ENCODE peak calls at places on chromosomes 1 and 21, in seven cellular contexts. S is transverse colon, U is A549, P is upper lobe of left lung, T is SK-N-SH, Z is sigmoid colon, K is H1. M is an unnamed sample.

GRCh38 chr1:158126425-158126824 is 54.3 kb upstream of the CD1D start:
- DNase-seq in S (peak; percentile 46), P (no peak), K (no peak), U (no peak), Z (no peak), T (no peak), M (no peak)

GRCh38 chr1:183548136-183548535 is 42.1 kb downstream of the NCF2 start:
- DNase-seq in K (no peak), T (no peak), P (peak; percentile 37), S (no peak), U (no peak), Z (no peak), M (no peak)

GRCh38 chr1:22835920-22836319 is 125.3 kb downstream of the EPHB2 start:
- DNase-seq in S (no peak), U (no peak), P (no peak), K (no peak), Z (no peak), T (no peak), M (no peak)

GRCh38 chr1:107135466-107135865 is 5.4 kb upstream of the NTNG1 start:
- DNase-seq in U (no peak), S (no peak), P (no peak), Z (no peak), T (no peak), K (peak; percentile 71), M (no peak)

GRCh38 chr1:17725084-17725718 is 29.9 kb upstream of the ACTL8 start:
- DNase-seq in Z (no peak), T (no peak), K (no peak), P (no peak), U (no peak), S (no peak), M (no peak)

GRCh38 chr1:241235236-241235897 is 121.6 kb downstream of the RGS7 start:
- DNase-seq in T (peak; percentile 34), U (no peak), K (no peak), P (no peak), Z (no peak), S (no peak), M (no peak)

GRCh38 chr1:104945406-104945805 is 1195.7 kb downstream of the AMY1C start:
- DNase-seq in K (no peak), U (no peak), Z (no peak), S (no peak), P (no peak), T (no peak), M (no peak)

GRCh38 chr1:89166705-89167104 is 9.1 kb downstream of the GBP7 start:
- DNase-seq in K (no peak), Z (no peak), S (no peak), T (no peak), U (no peak), P (no peak), M (no peak)

GRCh38 chr1:243549791-243550190 is 293.9 kb downstream of the SDCCAG8 start:
- DNase-seq in U (no peak), K (no peak), T (no peak), P (no peak), Z (no peak), S (no peak), M (no peak)

GRCh38 chr1:239250353-239251035 is 135.9 kb upstream of the CHRM3 start:
- DNase-seq in K (no peak), Z (no peak), S (no peak), P (no peak), U (peak; percentile 27), T (no peak), M (no peak)

GRCh38 chr1:17200246-17200645 is 4.7 kb upstream of the PADI1 start:
- DNase-seq in K (no peak), T (no peak), P (no peak), S (no peak), U (no peak), Z (no peak), M (no peak)

GRCh38 chr1:30982937-30983336 is 74.4 kb upstream of the SDC3 start:
- DNase-seq in U (no peak), P (no peak), K (no peak), S (no peak), Z (no peak), T (no peak), M (no peak)
- TF ChIP-seq EP300 in U (no peak), P (no peak), K (no peak), S (no peak), Z (no peak), T (no peak), M (no peak)

DNA sequence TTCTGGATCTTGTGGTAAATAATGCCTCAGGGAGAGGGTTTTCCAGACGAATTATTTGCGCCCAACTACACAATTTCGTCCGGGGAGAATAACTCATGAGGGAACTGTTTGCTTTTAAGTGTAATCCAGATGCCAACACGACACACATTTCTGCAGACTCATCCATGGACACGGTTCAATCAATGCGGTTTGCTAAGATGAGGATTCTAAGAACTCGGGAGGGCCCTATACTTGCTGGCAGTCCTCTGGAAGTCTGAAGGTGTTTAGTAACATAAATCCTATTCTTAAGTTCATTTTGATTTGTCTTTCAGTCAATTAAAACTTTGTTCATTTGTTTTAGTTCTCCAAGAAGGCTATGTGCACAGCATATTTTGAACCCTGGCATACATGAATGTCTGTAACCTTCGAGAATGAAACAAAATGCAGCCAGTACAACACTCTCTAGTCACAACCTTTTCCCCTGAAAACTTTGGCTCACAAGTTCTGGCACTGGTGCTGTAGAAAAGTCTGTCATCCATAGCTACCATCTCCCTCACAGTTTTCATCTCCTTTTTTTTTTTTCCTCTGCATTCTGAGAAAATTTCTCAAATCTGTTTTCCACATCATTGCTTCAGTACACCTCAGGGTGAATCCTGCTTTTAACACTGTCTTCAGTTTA is 38.8 kb downstream of the DIPK1A start:
- DNase-seq in U (peak; percentile 72), Z (no peak), K (no peak), P (no peak), T (no peak), S (no peak), M (no peak)
- TF ChIP-seq EP300 in U (no peak), Z (no peak), K (no peak), P (no peak), T (no peak), S (no peak), M (no peak)

GRCh38 chr1:43538143-43538487 is 7.4 kb downstream of the PTPRF start:
- DNase-seq in U (no peak), P (no peak), T (no peak), S (no peak), K (no peak), Z (no peak), M (no peak)

GRCh38 chr1:43534256-43534655 is 3.6 kb downstream of the PTPRF start:
- DNase-seq in T (no peak), S (no peak), Z (no peak), K (no peak), P (no peak), U (no peak), M (no peak)

GRCh38 chr1:43537423-43538142 is 6.9 kb downstream of the PTPRF start:
- DNase-seq in P (peak; percentile 79), S (peak; percentile 67), U (no peak), T (no peak), K (no peak), Z (no peak), M (no peak)

GRCh38 chr1:43536864-43537358 is 6.2 kb downstream of the PTPRF start:
- DNase-seq in U (no peak), T (no peak), Z (no peak), K (no peak), P (peak; percentile 18), S (no peak), M (no peak)

DNA sequence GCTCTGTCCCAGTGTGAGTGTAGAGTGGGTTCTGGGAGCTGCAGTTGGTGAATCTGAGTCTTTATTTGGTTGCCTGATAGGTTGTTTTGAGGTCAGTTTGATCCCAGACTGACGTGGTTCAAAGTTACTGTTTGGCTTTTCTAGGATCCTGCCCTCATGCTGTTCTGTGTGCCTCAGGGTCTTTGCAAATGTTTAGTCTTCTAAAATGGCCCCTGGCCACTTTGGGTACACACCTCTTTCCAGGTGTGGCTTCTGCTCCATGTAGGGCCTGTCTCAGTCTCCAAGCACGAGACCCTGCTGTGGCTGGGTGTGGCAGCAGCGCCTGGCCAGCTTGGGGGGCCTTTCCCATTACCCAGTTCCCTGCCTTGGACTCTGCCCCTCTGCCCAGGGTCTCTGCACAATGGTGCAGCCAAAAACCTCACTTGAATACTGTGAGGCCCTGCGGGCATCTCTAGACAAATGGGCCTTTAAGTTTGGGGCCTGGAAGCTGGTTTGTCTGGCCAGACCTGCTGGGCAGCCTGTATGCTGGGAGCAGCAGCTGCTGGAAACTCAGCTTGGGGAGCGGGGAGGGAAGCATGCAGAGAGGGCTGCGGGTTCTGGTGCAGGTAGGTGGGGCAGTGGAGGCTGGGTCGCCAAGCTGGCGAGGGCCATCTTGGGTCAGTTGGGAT is 5.6 kb downstream of the PTPRF start:
- DNase-seq in K (no peak), T (no peak), P (peak; percentile 58), U (no peak), Z (no peak), S (peak; percentile 59), M (peak; percentile 75)
- TF ChIP-seq EP300 in K (no peak), T (no peak), P (no peak), U (no peak), Z (no peak), S (no peak), M (no peak)

GRCh38 chr21:37564924-37565529 is 198.5 kb downstream of the DYRK1A start:
- DNase-seq in T (no peak), P (peak; percentile 29), S (no peak), Z (no peak), U (peak; percentile 58), K (peak; percentile 56), M (no peak)

GRCh38 chr21:37565530-37566223 is 199.1 kb downstream of the DYRK1A start:
- DNase-seq in S (no peak), K (peak; percentile 23), Z (no peak), T (no peak), U (peak; percentile 33), P (no peak), M (no peak)

GRCh38 chr21:37562920-37563640 is 196.5 kb downstream of the DYRK1A start:
- DNase-seq in Z (peak; percentile 71), K (no peak), P (peak; percentile 47), T (no peak), S (peak; percentile 41), U (no peak), M (peak; percentile 76)

GRCh38 chr21:37563641-37564340 is 197.2 kb downstream of the DYRK1A start:
- DNase-seq in U (peak; percentile 93), K (peak; percentile 87), S (peak; percentile 94), P (peak; percentile 97), Z (peak; percentile 96), T (peak; percentile 97), M (peak; percentile 94)

DNA sequence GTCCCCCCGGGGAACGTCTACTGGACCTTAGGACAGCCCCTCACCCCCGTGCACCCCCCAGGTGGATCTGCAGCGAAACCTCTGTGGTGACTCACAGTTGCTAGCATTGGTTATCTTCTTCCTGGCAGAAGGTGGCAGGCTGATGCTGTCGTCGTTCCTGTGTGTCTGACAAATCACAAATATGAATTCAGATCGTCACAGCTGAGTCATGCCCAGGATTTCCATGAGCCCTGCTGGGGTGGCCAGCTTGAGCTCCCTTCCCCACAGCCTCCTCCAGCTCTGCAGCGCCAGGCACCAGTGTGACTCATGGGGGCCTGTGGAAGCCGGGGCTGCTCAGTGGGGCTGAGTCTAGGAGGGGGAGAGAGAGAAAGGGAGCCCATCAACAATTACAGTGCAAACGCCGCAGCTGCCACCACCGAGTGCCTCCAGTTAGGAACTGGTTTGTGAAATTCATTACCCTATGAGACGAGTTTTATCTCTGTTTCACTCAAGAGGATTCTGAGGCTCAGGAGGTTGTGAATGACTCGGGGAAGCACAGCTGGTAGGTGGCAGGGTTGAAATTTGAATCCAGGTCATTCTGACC is 197.9 kb downstream of the DYRK1A start:
- DNase-seq in S (peak; percentile 73), K (peak; percentile 68), U (peak; percentile 96), Z (peak; percentile 90), T (peak; percentile 66), P (peak; percentile 87), M (peak; percentile 91)
- TF ChIP-seq EP300 in S (no peak), K (no peak), U (peak; percentile 33), Z (no peak), T (peak; percentile 50), P (no peak), M (peak; percentile 55)

GRCh38 chr1:64038965-64039926 is 164.2 kb upstream of the UBE2U start:
- DNase-seq in P (no peak), Z (peak; percentile 77), S (no peak), U (peak; percentile 67), T (peak; percentile 61), K (no peak), M (peak; percentile 68)
- TF ChIP-seq EP300 in P (no peak), Z (no peak), S (no peak), U (no peak), T (peak; percentile 98), K (no peak), M (no peak)